ENCODE peak calls at places on chromosomes 6 and 20, in ten cellular contexts. C is gastrocnemius medialis, M is psoas muscle, L is transverse colon, W is hepatocyte, P is neural crest cell, O is heart left ventricle, D is brain microvascular endothelial cell, R is tibial artery, U is Caco-2. E is an unnamed sample.

GRCh38 chr6:34305982-34306702 is 57.3 kb upstream of the SMIM29 start:
- DNase-seq in C (no peak), M (no peak), L (no peak), W (no peak), P (no peak), O (peak), D (no peak), R (no peak), U (no peak), E (peak)

GRCh38 chr6:35727935-35728662 is 8.7 kb upstream of the ARMC12 start:
- DNase-seq in C (peak), M (peak), L (peak), W (peak), P (peak), O (peak), D (peak), R (peak), U (peak), E (peak)

GRCh38 chr6:149300563-149300962 is 16.9 kb upstream of the TAB2 start:
- DNase-seq in C (no peak), M (no peak), L (no peak), W (no peak), P (no peak), O (no peak), D (no peak), R (no peak), U (no peak), E (no peak)

GRCh38 chr20:38214871-38215788 is 45.4 kb downstream of the KIAA1755 start:
- DNase-seq in C (no peak), M (no peak), L (no peak), W (no peak), P (no peak), O (no peak), D (peak), R (no peak), U (no peak), E (no peak)

GRCh38 chr20:19566226-19566960 is 191.7 kb upstream of the RIN2 start:
- DNase-seq in C (no peak), M (no peak), L (no peak), W (no peak), P (no peak), O (no peak), D (peak), R (no peak), U (no peak), E (no peak)

GRCh38 chr6:139028242-139028657 is 295 bp upstream of the ABRACL start:
- DNase-seq in C (no peak), M (no peak), L (no peak), W (no peak), P (no peak), O (no peak), D (no peak), R (no peak), U (no peak), E (no peak)

GRCh38 chr6:154613137-154613676 is 102.7 kb upstream of the CNKSR3 start:
- DNase-seq in C (no peak), M (no peak), L (no peak), W (peak), P (no peak), O (no peak), D (peak), R (no peak), U (no peak), E (peak)

GRCh38 chr20:41003143-41003932 is 25.3 kb upstream of the TOP1 start:
- DNase-seq in C (peak), M (peak), L (peak), W (peak), P (no peak), O (peak), D (peak), R (peak), U (peak), E (peak)

GRCh38 chr20:1364106-1364505 is 28.7 kb downstream of the FKBP1A start:
- DNase-seq in C (no peak), M (no peak), L (no peak), W (no peak), P (no peak), O (no peak), D (no peak), R (no peak), U (no peak), E (no peak)

GRCh38 chr20:53492212-53492611 is 101.4 kb downstream of the ZNF217 start:
- DNase-seq in C (no peak), M (no peak), L (no peak), W (no peak), P (no peak), O (no peak), D (no peak), R (no peak), U (no peak), E (no peak)

GRCh38 chr20:61118429-61119224 is 133.4 kb upstream of the CDH4 start:
- DNase-seq in C (no peak), M (no peak), L (no peak), W (no peak), P (no peak), O (no peak), D (peak), R (no peak), U (no peak), E (no peak)

GRCh38 chr6:118908441-118908840 is 14.5 kb downstream of the ASF1A start:
- DNase-seq in C (no peak), M (no peak), L (no peak), W (no peak), P (no peak), O (no peak), D (no peak), R (no peak), U (no peak), E (no peak)

GRCh38 chr20:16368645-16369292 is 204.5 kb downstream of the KIF16B start:
- DNase-seq in C (peak), M (no peak), L (no peak), W (peak), P (no peak), O (no peak), D (peak), R (no peak), U (peak), E (no peak)

GRCh38 chr20:23497458-23498026 is 6.6 kb downstream of the CST8 start:
- DNase-seq in C (no peak), M (no peak), L (no peak), W (no peak), P (no peak), O (no peak), D (no peak), R (no peak), U (no peak), E (no peak)

GRCh38 chr6:96888745-96889144 is 8.9 kb downstream of the NDUFAF4 start:
- DNase-seq in C (no peak), M (no peak), L (no peak), W (no peak), P (no peak), O (no peak), D (no peak), R (no peak), U (no peak), E (no peak)

GRCh38 chr6:132684267-132684666 is 25.3 kb upstream of the TAAR1 start:
- DNase-seq in C (no peak), M (no peak), L (no peak), W (no peak), P (no peak), O (no peak), D (no peak), R (no peak), U (no peak), E (no peak)

GRCh38 chr6:46947497-46947896 is 25.8 kb upstream of the ADGRF5 start:
- DNase-seq in C (no peak), M (no peak), L (no peak), W (no peak), P (no peak), O (no peak), D (no peak), R (no peak), U (no peak), E (no peak)

GRCh38 chr6:75333811-75334210 is 49.2 kb upstream of the TMEM30A start:
- DNase-seq in C (no peak), M (no peak), L (no peak), W (no peak), P (no peak), O (no peak), D (no peak), R (no peak), U (no peak), E (no peak)

GRCh38 chr20:58818585-58819285 is 32.0 kb downstream of the GNAS-AS1 start:
- DNase-seq in C (no peak), M (no peak), L (no peak), W (no peak), P (no peak), O (no peak), D (no peak), R (no peak), U (no peak), E (no peak)

GRCh38 chr6:132192646-132193045 is 208.6 kb downstream of the MOXD1 start:
- DNase-seq in C (no peak), M (no peak), L (no peak), W (no peak), P (no peak), O (no peak), D (no peak), R (no peak), U (no peak), E (no peak)

GRCh38 chr6:106778943-106779342 is 149.6 kb downstream of the QRSL1 start:
- DNase-seq in C (no peak), M (no peak), L (no peak), W (no peak), P (no peak), O (no peak), D (no peak), R (no peak), U (no peak), E (no peak)

GRCh38 chr6:139256087-139256486 is 35.7 kb downstream of the TXLNB start:
- DNase-seq in C (no peak), M (no peak), L (no peak), W (no peak), P (no peak), O (no peak), D (peak), R (peak), U (no peak), E (no peak)

GRCh38 chr6:143501851-143502250 is 9.7 kb downstream of the FUCA2 start:
- DNase-seq in C (no peak), M (no peak), L (no peak), W (no peak), P (no peak), O (no peak), D (no peak), R (no peak), U (no peak), E (no peak)

GRCh38 chr6:133017581-133017980 is 203.2 kb downstream of the RPS12 start:
- DNase-seq in C (no peak), M (no peak), L (no peak), W (no peak), P (no peak), O (no peak), D (no peak), R (no peak), U (no peak), E (no peak)

GRCh38 chr20:42441196-42441861 is 748.4 kb downstream of the PTPRT start:
- DNase-seq in C (no peak), M (no peak), L (no peak), W (no peak), P (no peak), O (no peak), D (no peak), R (no peak), U (no peak), E (no peak)

GRCh38 chr6:165109011-165109410 is 200.4 kb downstream of the C6orf118 start:
- DNase-seq in C (no peak), M (no peak), L (no peak), W (no peak), P (no peak), O (no peak), D (no peak), R (no peak), U (no peak), E (no peak)

GRCh38 chr20:25005220-25005619 is 12.7 kb upstream of the APMAP start:
- DNase-seq in C (no peak), M (no peak), L (peak), W (no peak), P (no peak), O (peak), D (no peak), R (no peak), U (no peak), E (no peak)

GRCh38 chr20:37218431-37218830 is 39.1 kb upstream of the MROH8 start:
- DNase-seq in C (no peak), M (no peak), L (no peak), W (no peak), P (no peak), O (no peak), D (no peak), R (no peak), U (no peak), E (no peak)

GRCh38 chr6:53119349-53119748 is 29.3 kb downstream of the GCM1 start:
- DNase-seq in C (no peak), M (no peak), L (no peak), W (no peak), P (no peak), O (no peak), D (no peak), R (no peak), U (no peak), E (no peak)

GRCh38 chr6:124158024-124158423 is 354.4 kb downstream of the NKAIN2 start:
- DNase-seq in C (no peak), M (no peak), L (no peak), W (no peak), P (no peak), O (no peak), D (no peak), R (no peak), U (no peak), E (no peak)

GRCh38 chr6:167152858-167153257 is 4.9 kb downstream of the GPR31 start:
- DNase-seq in C (no peak), M (no peak), L (no peak), W (no peak), P (no peak), O (no peak), D (no peak), R (no peak), U (no peak), E (no peak)

GRCh38 chr20:56451056-56451765 is 17.2 kb upstream of the RTF2 start:
- DNase-seq in C (no peak), M (no peak), L (no peak), W (no peak), P (no peak), O (no peak), D (no peak), R (no peak), U (no peak), E (no peak)

GRCh38 chr20:51513545-51513944 is 29.0 kb downstream of the NFATC2 start:
- DNase-seq in C (no peak), M (no peak), L (no peak), W (no peak), P (no peak), O (no peak), D (no peak), R (no peak), U (no peak), E (no peak)

GRCh38 chr20:20199338-20200160 is 147.2 kb downstream of the CFAP61 start:
- DNase-seq in C (no peak), M (no peak), L (no peak), W (no peak), P (no peak), O (no peak), D (no peak), R (no peak), U (no peak), E (no peak)

GRCh38 chr6:35486005-35486925 is 10.6 kb downstream of the TEAD3 start:
- DNase-seq in C (no peak), M (peak), L (peak), W (peak), P (no peak), O (no peak), D (no peak), R (no peak), U (peak), E (peak)

GRCh38 chr6:67694127-67694526 is 941.0 kb upstream of the ADGRB3 start:
- DNase-seq in C (no peak), M (no peak), L (no peak), W (no peak), P (no peak), O (no peak), D (no peak), R (no peak), U (no peak), E (no peak)

GRCh38 chr20:61979701-61980635 is 85.7 kb downstream of the TAF4 start:
- DNase-seq in C (no peak), M (no peak), L (no peak), W (no peak), P (no peak), O (no peak), D (no peak), R (no peak), U (no peak), E (no peak)

GRCh38 chr6:169487579-169488205 is 214.1 kb downstream of the WDR27 start:
- DNase-seq in C (no peak), M (no peak), L (no peak), W (no peak), P (no peak), O (no peak), D (no peak), R (no peak), U (no peak), E (no peak)
- TF ChIP-seq CTCF in C (no peak), M (no peak), L (no peak), W (peak), P (no peak), O (peak), D (peak), R (peak), U (peak), E (no peak)

DNA sequence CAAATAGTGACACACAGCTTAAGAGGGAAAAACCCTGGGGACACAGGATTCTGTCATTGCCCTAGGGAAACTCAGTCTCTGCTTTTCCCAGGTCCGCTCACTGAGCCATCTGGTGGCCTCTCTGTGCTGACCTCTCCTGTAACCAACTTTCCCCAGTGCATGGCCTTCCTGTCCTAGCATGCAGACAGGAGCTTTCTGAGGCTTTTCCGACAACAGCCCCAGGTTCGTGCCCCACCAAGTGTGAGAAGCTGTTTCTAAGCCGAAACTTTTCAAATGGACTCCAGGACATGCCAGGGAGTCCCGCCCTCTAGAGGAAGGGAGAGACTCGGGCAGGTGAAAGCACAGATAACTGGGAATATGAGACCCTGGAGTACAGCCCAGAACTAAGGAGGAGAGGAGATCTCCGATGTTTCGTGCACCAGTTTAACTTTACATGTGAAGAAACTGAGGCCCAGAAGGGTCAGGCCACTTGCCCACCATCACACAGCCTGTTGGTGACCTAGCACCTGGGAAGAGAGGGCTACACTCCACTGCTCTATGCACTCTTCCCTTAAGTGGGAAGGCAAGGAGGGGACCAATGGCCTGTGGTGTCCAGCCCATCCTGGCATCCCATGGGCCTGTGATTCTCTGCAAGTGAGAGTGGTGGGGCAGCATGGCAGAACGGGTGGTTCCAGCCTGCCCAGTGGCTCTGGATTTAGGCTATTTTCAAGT is 46.2 kb downstream of the RPP40 start:
- DNase-seq in C (no peak), M (no peak), L (no peak), W (no peak), P (no peak), O (no peak), D (no peak), R (no peak), U (peak), E (no peak)
- TF ChIP-seq CTCF in C (no peak), M (peak), L (peak), W (no peak), P (peak), O (peak), D (peak), R (peak), U (peak), E (no peak)

GRCh38 chr6:121616411-121616810 is 181.0 kb downstream of the GJA1 start:
- DNase-seq in C (no peak), M (no peak), L (no peak), W (no peak), P (no peak), O (no peak), D (no peak), R (no peak), U (no peak), E (no peak)

GRCh38 chr6:121614115-121614514 is 178.7 kb downstream of the GJA1 start:
- DNase-seq in C (no peak), M (no peak), L (no peak), W (no peak), P (no peak), O (no peak), D (peak), R (no peak), U (no peak), E (no peak)

GRCh38 chr6:121617388-121617787 is 181.9 kb downstream of the GJA1 start:
- DNase-seq in C (no peak), M (no peak), L (no peak), W (no peak), P (no peak), O (no peak), D (no peak), R (no peak), U (no peak), E (no peak)

GRCh38 chr6:121612916-121613315 is 177.5 kb downstream of the GJA1 start:
- DNase-seq in C (no peak), M (no peak), L (no peak), W (no peak), P (no peak), O (no peak), D (no peak), R (no peak), U (no peak), E (no peak)

GRCh38 chr6:121615493-121615892 is 180.0 kb downstream of the GJA1 start:
- DNase-seq in C (no peak), M (no peak), L (no peak), W (no peak), P (no peak), O (no peak), D (no peak), R (no peak), U (no peak), E (peak)
- TF ChIP-seq CTCF in C (no peak), M (no peak), L (no peak), W (peak), P (peak), O (no peak), D (peak), R (no peak), U (peak), E (no peak)

GRCh38 chr20:12837646-12838045 is 171.1 kb upstream of the SPTLC3 start:
- DNase-seq in C (no peak), M (no peak), L (no peak), W (no peak), P (no peak), O (no peak), D (no peak), R (no peak), U (no peak), E (no peak)

GRCh38 chr20:12835999-12836398 is 172.8 kb upstream of the SPTLC3 start:
- DNase-seq in C (no peak), M (no peak), L (no peak), W (peak), P (no peak), O (no peak), D (no peak), R (no peak), U (peak), E (no peak)

GRCh38 chr20:12833861-12834260 is 174.9 kb upstream of the SPTLC3 start:
- DNase-seq in C (no peak), M (no peak), L (no peak), W (no peak), P (no peak), O (no peak), D (no peak), R (no peak), U (no peak), E (no peak)

GRCh38 chr20:12838261-12838866 is 170.4 kb upstream of the SPTLC3 start:
- DNase-seq in C (no peak), M (no peak), L (no peak), W (no peak), P (no peak), O (no peak), D (no peak), R (no peak), U (no peak), E (no peak)
- TF ChIP-seq CTCF in C (no peak), M (no peak), L (no peak), W (no peak), P (peak), O (no peak), D (peak), R (no peak), U (peak), E (no peak)

DNA sequence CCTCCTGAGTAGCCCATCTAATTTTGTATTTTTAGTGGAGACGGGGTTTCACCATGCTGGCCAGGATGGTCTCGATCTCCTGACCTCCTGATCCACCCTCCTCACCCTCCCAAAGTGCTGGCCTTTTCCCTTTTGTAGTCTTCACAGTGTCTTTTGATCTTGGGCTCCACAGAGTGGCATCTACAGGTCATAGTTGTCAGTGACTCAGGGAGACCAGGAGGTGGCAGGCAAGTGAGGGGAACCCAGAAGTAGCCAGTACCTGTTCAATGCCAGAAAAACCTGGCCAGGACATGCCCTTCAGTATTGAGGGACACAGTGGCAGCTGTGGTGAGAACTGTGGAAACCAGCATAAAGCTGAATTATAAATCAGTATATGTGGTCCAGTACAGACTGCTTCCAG is 19.6 kb downstream of the RPP21 start:
- DNase-seq in C (no peak), M (no peak), L (no peak), W (no peak), P (no peak), O (no peak), D (no peak), R (no peak), U (no peak), E (no peak)
- TF ChIP-seq CTCF in C (no peak), M (no peak), L (no peak), W (no peak), P (no peak), O (no peak), D (no peak), R (no peak), U (peak), E (no peak)